ENCODE peak calls at places on chromosomes 2 and 18, in six cellular contexts. R is OCI-LY7, J is neural progenitor cell, P is hepatocyte, U is PC-3, T is GM23248. X is an unnamed sample.
A peak's percentile ranks its signal among the peaks of the same experiment; 100 is the strongest.

GRCh38 chr18:9474103-9474982 is 970 bp upstream of the RALBP1 start:
- DNase-seq in T (peak; percentile 91), R (no peak), U (peak; percentile 87), P (peak; percentile 94), J (peak; percentile 11), X (no peak)

GRCh38 chr2:219962089-219962488 is 334.7 kb downstream of the SLC4A3 start:
- DNase-seq in R (no peak), U (peak; percentile 26), P (no peak), T (no peak), J (no peak), X (no peak)

GRCh38 chr18:61554117-61554776 is 221.0 kb downstream of the CDH20 start:
- DNase-seq in U (no peak), P (no peak), T (no peak), R (no peak), J (no peak), X (no peak)

GRCh38 chr18:75455249-75456183 is 28.0 kb upstream of the SMIM21 start:
- DNase-seq in J (peak; percentile 65), U (no peak), T (peak; percentile 51), R (no peak), P (peak; percentile 52), X (no peak)

GRCh38 chr2:224038049-224038829 is 847 bp downstream of the SERPINE2 start:
- DNase-seq in J (peak; percentile 61), U (peak; percentile 50), P (peak; percentile 57), R (peak; percentile 8), T (peak; percentile 70), X (peak; percentile 72)

GRCh38 chr2:232511336-232511863 is 8.8 kb upstream of the PRSS56 start:
- DNase-seq in T (no peak), U (no peak), J (no peak), R (no peak), P (no peak), X (no peak)

GRCh38 chr2:96083064-96083889 is 33.1 kb downstream of the ADRA2B start:
- DNase-seq in U (no peak), T (no peak), J (no peak), P (no peak), R (no peak), X (no peak)

GRCh38 chr18:48574667-48575300 is 36.0 kb downstream of the CTIF start:
- DNase-seq in J (no peak), R (no peak), P (no peak), U (no peak), T (no peak), X (no peak)

GRCh38 chr2:100291152-100291970 is 30.9 kb downstream of the LONRF2 start:
- DNase-seq in P (peak; percentile 93), T (peak; percentile 96), R (no peak), U (peak; percentile 92), J (no peak), X (no peak)

GRCh38 chr2:138012082-138012481 is 47.8 kb downstream of the HNMT start:
- DNase-seq in U (no peak), T (no peak), J (no peak), R (no peak), P (no peak), X (no peak)

GRCh38 chr2:11766016-11766415 is 19.6 kb downstream of the LPIN1 start:
- DNase-seq in T (no peak), U (no peak), J (no peak), P (no peak), R (no peak), X (no peak)

GRCh38 chr18:68417826-68418225 is 297.1 kb downstream of the TMX3 start:
- DNase-seq in U (no peak), R (no peak), P (no peak), T (peak; percentile 71), J (no peak), X (no peak)

GRCh38 chr2:109143214-109144187 is 14.5 kb downstream of the SH3RF3 start:
- DNase-seq in R (no peak), P (no peak), J (no peak), U (no peak), T (no peak), X (peak; percentile 87)

GRCh38 chr2:102591646-102592045 is 27.7 kb upstream of the SLC9A2 start:
- DNase-seq in P (peak; percentile 19), R (no peak), U (no peak), J (no peak), T (no peak), X (no peak)

GRCh38 chr2:39124770-39125075 is 3.9 kb upstream of the SOS1 start:
- DNase-seq in R (no peak), T (no peak), U (no peak), J (no peak), P (no peak), X (no peak)

GRCh38 chr2:128746356-128746755 is 427.7 kb upstream of the HS6ST1 start:
- DNase-seq in R (no peak), T (no peak), P (peak; percentile 78), J (no peak), U (no peak), X (no peak)

GRCh38 chr18:40055262-40055661 is 1899.8 kb upstream of the PIK3C3 start:
- DNase-seq in T (no peak), J (no peak), R (no peak), P (no peak), U (no peak), X (no peak)

GRCh38 chr2:11158916-11159573 is 3.8 kb downstream of the SLC66A3 start:
- DNase-seq in R (no peak), U (no peak), T (no peak), P (no peak), J (peak; percentile 28), X (no peak)

GRCh38 chr2:178917555-178917954 is 110.3 kb upstream of the TTN start:
- DNase-seq in U (no peak), P (no peak), J (no peak), R (no peak), T (no peak), X (no peak)
- H3K4me1 ChIP-seq in U (peaks cover 22% of the 10 kb centered on the region), P (no peaks in the 10 kb centered on the region), J (no peaks in the 10 kb centered on the region), R (no peaks in the 10 kb centered on the region), T (no peaks in the 10 kb centered on the region), X (peaks cover 7% of the 10 kb centered on the region)

GRCh38 chr2:120985174-120985996 is 249.7 kb downstream of the GLI2 start:
- DNase-seq in J (no peak), P (no peak), U (no peak), R (no peak), T (no peak), X (no peak)

GRCh38 chr2:120985997-120986651 is 250.5 kb downstream of the GLI2 start:
- DNase-seq in P (no peak), R (no peak), T (no peak), J (no peak), U (no peak), X (no peak)

GRCh38 chr2:120984046-120984445 is 248.4 kb downstream of the GLI2 start:
- DNase-seq in R (no peak), U (no peak), J (no peak), T (no peak), P (no peak), X (no peak)

GRCh38 chr2:120983344-120983743 is 247.7 kb downstream of the GLI2 start:
- DNase-seq in U (no peak), R (no peak), P (no peak), J (no peak), T (no peak), X (no peak)

DNA sequence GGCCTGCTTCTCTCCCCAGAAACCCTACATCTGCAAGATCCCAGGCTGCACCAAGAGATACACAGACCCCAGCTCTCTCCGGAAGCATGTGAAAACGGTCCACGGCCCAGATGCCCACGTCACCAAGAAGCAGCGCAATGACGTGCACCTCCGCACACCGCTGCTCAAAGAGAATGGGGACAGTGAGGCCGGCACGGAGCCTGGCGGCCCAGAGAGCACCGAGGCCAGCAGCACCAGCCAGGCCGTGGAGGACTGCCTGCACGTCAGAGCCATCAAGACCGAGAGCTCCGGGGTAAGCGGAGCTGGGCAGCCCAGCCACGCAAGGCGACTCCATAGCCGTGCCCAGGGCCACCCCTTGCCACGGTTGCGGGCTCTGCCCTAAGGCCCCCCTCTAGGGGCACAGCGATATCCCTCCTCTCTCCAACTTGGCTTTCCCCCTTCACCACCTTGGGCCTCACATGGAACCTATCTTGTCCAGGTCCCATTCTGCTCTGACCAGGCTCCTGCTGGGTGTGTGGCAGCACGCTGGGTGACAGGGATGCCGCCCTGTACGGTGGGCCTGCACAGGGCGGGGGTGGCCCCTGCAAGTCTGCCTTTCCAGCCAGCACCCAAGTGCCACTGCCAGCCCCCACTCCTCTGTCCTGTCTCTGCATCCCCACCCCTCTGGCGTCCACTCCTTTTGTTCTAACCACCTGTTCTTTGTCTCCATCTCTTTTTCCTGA is 248.9 kb downstream of the GLI2 start:
- DNase-seq in P (no peak), T (no peak), R (no peak), U (no peak), J (no peak), X (no peak)
- TF ChIP-seq EZH2phosphoT487 in P (no peak), T (no peak), R (no peak), U (no peak), J (no peak), X (no peak)

GRCh38 chr2:7012141-7012809 is 95.1 kb downstream of the RNF144A start:
- DNase-seq in R (no peak), U (peak; percentile 81), T (peak; percentile 95), P (no peak), J (no peak), X (no peak)

GRCh38 chr2:7009207-7009911 is 92.1 kb downstream of the RNF144A start:
- DNase-seq in T (peak; percentile 4), R (no peak), J (no peak), P (no peak), U (no peak), X (no peak)

GRCh38 chr2:7010376-7010775 is 93.2 kb downstream of the RNF144A start:
- DNase-seq in R (no peak), J (no peak), P (peak; percentile 42), U (peak; percentile 72), T (peak; percentile 93), X (no peak)

GRCh38 chr2:7013761-7014160 is 96.5 kb downstream of the RNF144A start:
- DNase-seq in P (no peak), T (peak; percentile 57), J (no peak), R (no peak), U (peak; percentile 76), X (no peak)

DNA sequence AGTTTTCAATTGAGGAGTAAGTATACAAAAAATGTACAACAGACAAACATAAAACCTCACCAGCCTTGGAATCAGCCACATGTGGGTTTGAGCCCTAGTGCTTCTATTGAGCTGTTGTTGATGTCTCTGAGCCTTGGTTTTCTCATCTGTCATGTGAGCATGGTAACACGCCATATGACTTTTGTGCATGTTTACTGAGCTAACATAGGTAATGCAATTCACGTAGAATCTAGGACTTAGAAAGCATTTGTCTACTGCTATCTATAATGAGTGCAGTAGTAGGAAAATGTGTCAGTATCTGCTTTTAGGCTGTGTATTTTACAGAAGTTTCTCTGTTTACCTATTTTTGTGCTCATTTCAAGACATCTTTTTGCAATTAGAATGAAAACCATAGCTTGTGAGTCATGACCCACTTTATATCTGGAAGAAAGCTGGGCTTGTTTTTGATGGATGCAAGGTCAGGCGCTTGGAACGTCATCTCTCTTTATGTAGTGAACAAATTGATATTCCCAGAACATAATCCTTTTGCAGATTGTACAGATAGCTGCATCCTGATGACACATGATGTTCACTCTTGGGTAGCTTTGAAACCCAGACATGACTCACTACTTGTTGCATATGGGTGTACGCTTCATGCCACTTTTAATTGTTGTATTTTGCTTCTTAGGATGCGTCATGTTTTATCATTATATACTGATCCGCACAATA is 94.3 kb downstream of the RNF144A start:
- DNase-seq in T (peak; percentile 96), J (no peak), U (peak; percentile 96), R (no peak), P (no peak), X (no peak)
- H3K4me1 ChIP-seq in T (peaks cover 56% of the 10 kb centered on the region), J (no peaks in the 10 kb centered on the region), U (peaks cover 77% of the 10 kb centered on the region), R (no peaks in the 10 kb centered on the region), P (peaks cover 22% of the 10 kb centered on the region), X (no peaks in the 10 kb centered on the region)

DNA sequence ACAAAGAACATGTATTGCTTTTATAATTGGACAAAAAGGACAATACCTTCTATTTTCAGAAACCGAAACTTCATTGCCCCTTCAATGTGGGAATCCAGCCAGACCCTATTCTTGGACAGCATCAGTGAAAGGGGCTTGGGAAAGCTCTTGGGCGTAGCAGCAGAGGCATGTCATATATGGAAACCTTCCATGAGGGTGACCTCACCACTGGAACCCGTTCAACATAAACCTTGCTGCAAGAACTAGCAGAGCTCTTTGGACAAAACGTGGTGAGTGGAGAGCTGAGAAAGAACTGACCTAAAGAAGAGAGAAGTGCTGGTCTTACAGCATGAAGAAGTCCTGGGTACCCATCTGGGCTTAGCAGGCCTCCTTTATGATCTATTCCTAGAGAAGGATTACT is 22.7 kb upstream of the ACTG2 start:
- DNase-seq in T (peak; percentile 83), R (no peak), J (no peak), U (no peak), P (peak; percentile 27), X (no peak)
- TF ChIP-seq EZH2phosphoT487 in T (no peak), R (no peak), J (no peak), U (no peak), P (no peak), X (no peak)

X was measured in MM.1S.